ENCODE peak calls at places on chromosome 18, in five cellular contexts. One of them, this sample, is unnamed.
A peak's percentile ranks its signal among the peaks of the same experiment; 100 is the strongest.

GRCh38 chr18:63409301-63409700 is 13.0 kb downstream of the VPS4B start:
- DNase-seq in tibial nerve: no peak
- DNase-seq in K562: no peak
- DNase-seq in ovary: no peak
- DNase-seq in HCT116: no peak
- DNase-seq in this sample: no peak

GRCh38 chr18:10475633-10476388 is 21.4 kb downstream of the APCDD1 start:
- DNase-seq in tibial nerve: no peak
- DNase-seq in K562: no peak
- DNase-seq in ovary: peak; percentile 42
- DNase-seq in HCT116: no peak
- DNase-seq in this sample: no peak

GRCh38 chr18:8091042-8091441 is 518.2 kb upstream of the RAB12 start:
- DNase-seq in tibial nerve: peak; percentile 16
- DNase-seq in K562: no peak
- DNase-seq in ovary: no peak
- DNase-seq in HCT116: no peak
- DNase-seq in this sample: no peak

GRCh38 chr18:44536619-44537018 is 144.1 kb upstream of the SETBP1 start:
- DNase-seq in tibial nerve: no peak
- DNase-seq in K562: no peak
- DNase-seq in ovary: no peak
- DNase-seq in HCT116: no peak
- DNase-seq in this sample: no peak

GRCh38 chr18:2997846-2998599 is 14.9 kb downstream of the LPIN2 start:
- DNase-seq in tibial nerve: no peak
- DNase-seq in K562: no peak
- DNase-seq in ovary: no peak
- DNase-seq in HCT116: no peak
- DNase-seq in this sample: no peak

GRCh38 chr18:45854036-45854586 is 28.6 kb downstream of the SIGLEC15 start:
- DNase-seq in tibial nerve: no peak
- DNase-seq in K562: no peak
- DNase-seq in ovary: no peak
- DNase-seq in HCT116: no peak
- DNase-seq in this sample: no peak

GRCh38 chr18:56315363-56315762 is 323.0 kb downstream of the TXNL1 start:
- DNase-seq in tibial nerve: no peak
- DNase-seq in K562: no peak
- DNase-seq in ovary: no peak
- DNase-seq in HCT116: no peak
- DNase-seq in this sample: no peak

GRCh38 chr18:45874501-45875184 is 49.2 kb downstream of the SIGLEC15 start:
- DNase-seq in tibial nerve: no peak
- DNase-seq in K562: no peak
- DNase-seq in ovary: no peak
- DNase-seq in HCT116: no peak
- DNase-seq in this sample: peak; percentile 27

GRCh38 chr18:46213295-46213694 is 109.1 kb downstream of the HAUS1 start:
- DNase-seq in tibial nerve: no peak
- DNase-seq in K562: peak; percentile 9
- DNase-seq in ovary: no peak
- DNase-seq in HCT116: peak; percentile 21
- DNase-seq in this sample: no peak

GRCh38 chr18:25842665-25843064 is 247.7 kb downstream of the SS18 start:
- DNase-seq in tibial nerve: no peak
- DNase-seq in K562: no peak
- DNase-seq in ovary: no peak
- DNase-seq in HCT116: no peak
- DNase-seq in this sample: no peak

GRCh38 chr18:55859116-55859515 is 271.1 kb upstream of the TCF4 start:
- DNase-seq in tibial nerve: no peak
- DNase-seq in K562: no peak
- DNase-seq in ovary: no peak
- DNase-seq in HCT116: no peak
- DNase-seq in this sample: no peak

GRCh38 chr18:76922107-76922506 is 99.8 kb downstream of the ZNF236 start:
- DNase-seq in tibial nerve: peak; percentile 38
- DNase-seq in K562: peak; percentile 19
- DNase-seq in ovary: no peak
- DNase-seq in HCT116: peak; percentile 2
- DNase-seq in this sample: peak; percentile 50

GRCh38 chr18:40867452-40867851 is 1087.6 kb upstream of the PIK3C3 start:
- DNase-seq in tibial nerve: no peak
- DNase-seq in K562: no peak
- DNase-seq in ovary: no peak
- DNase-seq in HCT116: no peak
- DNase-seq in this sample: no peak

GRCh38 chr18:31990823-31991222 is 27.8 kb upstream of the RNF125 start:
- DNase-seq in tibial nerve: no peak
- DNase-seq in K562: no peak
- DNase-seq in ovary: no peak
- DNase-seq in HCT116: no peak
- DNase-seq in this sample: no peak

GRCh38 chr18:60452424-60452823 is 79.8 kb upstream of the MC4R start:
- DNase-seq in tibial nerve: no peak
- DNase-seq in K562: no peak
- DNase-seq in ovary: no peak
- DNase-seq in HCT116: no peak
- DNase-seq in this sample: no peak

GRCh38 chr18:9531791-9532410 is 56.6 kb downstream of the RALBP1 start:
- DNase-seq in tibial nerve: no peak
- DNase-seq in K562: no peak
- DNase-seq in ovary: no peak
- DNase-seq in HCT116: no peak
- DNase-seq in this sample: no peak

GRCh38 chr18:22551536-22552151 is 133.9 kb upstream of the CTAGE1 start:
- DNase-seq in tibial nerve: no peak
- DNase-seq in K562: no peak
- DNase-seq in ovary: no peak
- DNase-seq in HCT116: peak; percentile 27
- DNase-seq in this sample: no peak

GRCh38 chr18:79750980-79751571 is 46.7 kb upstream of the KCNG2 start:
- DNase-seq in tibial nerve: no peak
- DNase-seq in K562: no peak
- DNase-seq in ovary: no peak
- DNase-seq in HCT116: no peak
- DNase-seq in this sample: no peak

GRCh38 chr18:76658627-76659026 is 163.6 kb upstream of the ZNF516 start:
- DNase-seq in tibial nerve: no peak
- DNase-seq in K562: peak; percentile 8
- DNase-seq in ovary: no peak
- DNase-seq in HCT116: no peak
- DNase-seq in this sample: no peak

GRCh38 chr18:23133860-23134779 is 1.2 kb upstream of the CABLES1 start:
- DNase-seq in tibial nerve: no peak
- DNase-seq in K562: peak; percentile 60
- DNase-seq in ovary: no peak
- DNase-seq in HCT116: peak; percentile 53
- DNase-seq in this sample: peak; percentile 37

GRCh38 chr18:45169610-45170009 is 445.7 kb upstream of the SLC14A2 start:
- DNase-seq in tibial nerve: peak; percentile 65
- DNase-seq in K562: no peak
- DNase-seq in ovary: no peak
- DNase-seq in HCT116: no peak
- DNase-seq in this sample: no peak

GRCh38 chr18:35511428-35511827 is 13.7 kb upstream of the INO80C start:
- DNase-seq in tibial nerve: no peak
- DNase-seq in K562: no peak
- DNase-seq in ovary: no peak
- DNase-seq in HCT116: no peak
- DNase-seq in this sample: no peak

GRCh38 chr18:76764296-76764901 is 58.0 kb upstream of the ZNF236 start:
- DNase-seq in tibial nerve: no peak
- DNase-seq in K562: no peak
- DNase-seq in ovary: no peak
- DNase-seq in HCT116: no peak
- DNase-seq in this sample: no peak

GRCh38 chr18:45482286-45482685 is 133.0 kb upstream of the SLC14A2 start:
- DNase-seq in tibial nerve: no peak
- DNase-seq in K562: no peak
- DNase-seq in ovary: no peak
- DNase-seq in HCT116: no peak
- DNase-seq in this sample: no peak

GRCh38 chr18:54825626-54826344 is 2.5 kb upstream of the RAB27B start:
- DNase-seq in tibial nerve: no peak
- DNase-seq in K562: no peak
- DNase-seq in ovary: no peak
- DNase-seq in HCT116: no peak
- DNase-seq in this sample: no peak

GRCh38 chr18:59835656-59836379 is 64.0 kb upstream of the PMAIP1 start:
- DNase-seq in tibial nerve: no peak
- DNase-seq in K562: no peak
- DNase-seq in ovary: no peak
- DNase-seq in HCT116: no peak
- DNase-seq in this sample: no peak

GRCh38 chr18:55587341-55588000 is 521 bp downstream of the TCF4 start:
- DNase-seq in tibial nerve: peak; percentile 26
- DNase-seq in K562: peak; percentile 43
- DNase-seq in ovary: peak; percentile 34
- DNase-seq in HCT116: no peak
- DNase-seq in this sample: no peak

GRCh38 chr18:2139676-2140075 is 431.6 kb downstream of the METTL4 start:
- DNase-seq in tibial nerve: no peak
- DNase-seq in K562: no peak
- DNase-seq in ovary: no peak
- DNase-seq in HCT116: no peak
- DNase-seq in this sample: no peak

GRCh38 chr18:70363861-70364260 is 75.0 kb downstream of the SOCS6 start:
- DNase-seq in tibial nerve: no peak
- DNase-seq in K562: no peak
- DNase-seq in ovary: no peak
- DNase-seq in HCT116: peak; percentile 72
- DNase-seq in this sample: no peak

GRCh38 chr18:68244786-68245185 is 470.1 kb downstream of the TMX3 start:
- DNase-seq in tibial nerve: no peak
- DNase-seq in K562: no peak
- DNase-seq in ovary: no peak
- DNase-seq in HCT116: no peak
- DNase-seq in this sample: no peak

GRCh38 chr18:51480562-51481261 is 283.2 kb upstream of the MEX3C start:
- DNase-seq in tibial nerve: no peak
- DNase-seq in K562: no peak
- DNase-seq in ovary: no peak
- DNase-seq in HCT116: no peak
- DNase-seq in this sample: no peak

GRCh38 chr18:49168970-49169619 is 218.3 kb upstream of the SMAD7 start:
- DNase-seq in tibial nerve: no peak
- DNase-seq in K562: no peak
- DNase-seq in ovary: no peak
- DNase-seq in HCT116: no peak
- DNase-seq in this sample: no peak
- TF ChIP-seq CTCF in tibial nerve: no peak
- TF ChIP-seq CTCF in K562: no peak
- TF ChIP-seq CTCF in ovary: no peak
- TF ChIP-seq CTCF in HCT116: no peak
- TF ChIP-seq CTCF in this sample: no peak

GRCh38 chr18:72375628-72376027 is 168.5 kb downstream of the CBLN2 start:
- DNase-seq in tibial nerve: no peak
- DNase-seq in K562: no peak
- DNase-seq in ovary: no peak
- DNase-seq in HCT116: no peak
- DNase-seq in this sample: no peak
- H3K9me3 ChIP-seq in tibial nerve: no peaks in the 10 kb centered on the region
- H3K9me3 ChIP-seq in K562: no peaks in the 10 kb centered on the region
- H3K9me3 ChIP-seq in ovary: no peaks in the 10 kb centered on the region
- H3K9me3 ChIP-seq in HCT116: peaks cover 15% of the 10 kb centered on the region
- H3K9me3 ChIP-seq in this sample: no peaks in the 10 kb centered on the region

GRCh38 chr18:57438669-57439616 is 3.8 kb downstream of the ONECUT2 start:
- DNase-seq in tibial nerve: no peak
- DNase-seq in K562: no peak
- DNase-seq in ovary: no peak
- DNase-seq in HCT116: no peak
- DNase-seq in this sample: no peak
- TF ChIP-seq CTCF in tibial nerve: no peak
- TF ChIP-seq CTCF in K562: no peak
- TF ChIP-seq CTCF in ovary: no peak
- TF ChIP-seq CTCF in HCT116: no peak
- TF ChIP-seq CTCF in this sample: no peak

DNA sequence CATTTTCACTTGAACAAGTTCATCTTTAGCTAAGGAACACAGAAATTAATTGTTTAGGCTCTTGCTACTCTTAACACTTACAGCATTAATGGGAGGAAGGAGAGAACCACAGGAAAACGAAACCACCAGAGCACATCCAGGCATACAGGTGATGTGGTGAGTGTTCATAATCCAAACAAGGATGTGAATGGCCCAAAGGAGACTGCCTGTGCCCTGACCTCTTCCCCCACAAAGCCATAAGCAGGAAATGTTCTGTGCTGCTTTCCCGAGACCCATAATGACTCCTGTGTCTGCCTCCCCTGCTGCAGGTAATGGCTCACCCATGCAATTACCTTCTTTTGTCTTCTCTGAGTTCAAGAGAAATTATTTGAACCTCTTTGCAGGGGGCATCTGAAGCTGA is 295.9 kb upstream of the LINC00305 start:
- DNase-seq in tibial nerve: no peak
- DNase-seq in K562: no peak
- DNase-seq in ovary: no peak
- DNase-seq in HCT116: no peak
- DNase-seq in this sample: no peak
- H3K9me3 ChIP-seq in tibial nerve: no peaks in the 10 kb centered on the region
- H3K9me3 ChIP-seq in K562: no peaks in the 10 kb centered on the region
- H3K9me3 ChIP-seq in ovary: no peaks in the 10 kb centered on the region
- H3K9me3 ChIP-seq in HCT116: peaks cover 17% of the 10 kb centered on the region
- H3K9me3 ChIP-seq in this sample: no peaks in the 10 kb centered on the region

DNA sequence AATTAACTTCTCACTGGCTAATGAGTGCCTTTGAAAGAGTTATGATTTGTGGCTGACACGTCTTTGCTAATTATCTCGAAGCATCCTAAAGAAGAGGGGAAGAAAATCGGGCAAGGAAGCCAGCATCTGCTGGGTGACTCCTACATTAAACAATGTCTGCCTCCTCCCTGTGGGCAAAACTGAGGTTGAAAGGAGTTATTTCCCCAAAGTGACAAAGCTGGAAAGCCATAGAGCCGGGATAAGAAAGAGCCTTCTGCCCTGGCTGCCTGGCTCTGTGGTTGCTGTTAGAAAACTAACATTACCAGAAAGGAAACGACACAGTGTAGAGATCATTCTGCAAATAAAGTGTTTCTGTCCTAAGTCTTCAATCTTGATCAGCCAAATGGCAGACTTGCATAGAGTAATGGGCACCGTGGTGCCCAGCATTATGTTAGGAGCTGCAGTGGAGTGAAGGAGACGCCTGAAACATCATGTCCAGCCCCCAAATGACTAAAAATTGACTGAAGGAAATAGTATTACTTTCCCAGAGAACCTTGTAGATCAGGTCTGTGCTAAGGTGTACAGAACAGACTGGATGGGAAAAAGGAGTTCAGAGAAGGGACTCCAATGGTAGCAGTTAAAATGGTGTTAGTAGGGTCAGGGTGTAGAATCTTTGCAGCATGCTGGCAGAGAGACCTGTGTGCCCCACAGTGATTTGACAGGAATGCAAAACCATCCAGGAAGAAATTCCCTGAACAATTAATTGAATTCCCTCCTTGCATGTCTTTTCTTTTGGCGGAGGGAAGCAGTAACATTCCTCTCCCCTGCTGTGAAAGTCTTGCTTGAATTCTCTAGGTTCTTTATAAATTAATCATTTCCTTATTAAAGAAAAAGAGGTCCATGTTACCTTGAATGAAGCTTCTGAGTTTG is 44.4 kb downstream of the ALPK2 start:
- DNase-seq in tibial nerve: no peak
- DNase-seq in K562: no peak
- DNase-seq in ovary: no peak
- DNase-seq in HCT116: no peak
- DNase-seq in this sample: no peak
- TF ChIP-seq CTCF in tibial nerve: no peak
- TF ChIP-seq CTCF in K562: no peak
- TF ChIP-seq CTCF in ovary: no peak
- TF ChIP-seq CTCF in HCT116: no peak
- TF ChIP-seq CTCF in this sample: no peak